ENCODE peak calls at places on chromosome 1, in six cellular contexts. M, H, P, X, I and V are unnamed samples.

GRCh38 chr1:164369698-164370365 is 189.2 kb upstream of the PBX1 start:
- DNase-seq in M (peak; percentile 15), H (no peak), P (no peak), X (no peak), I (no peak), V (no peak)

GRCh38 chr1:232382671-232383070 is 247.3 kb downstream of the SIPA1L2 start:
- DNase-seq in M (no peak), H (no peak), P (no peak), X (no peak), I (no peak), V (no peak)

GRCh38 chr1:31191281-31191680 is 48.4 kb downstream of the NKAIN1 start:
- DNase-seq in M (no peak), H (no peak), P (no peak), X (no peak), I (no peak), V (no peak)

GRCh38 chr1:220457982-220458381 is 70.0 kb upstream of the MARK1 start:
- DNase-seq in M (no peak), H (no peak), P (no peak), X (no peak), I (no peak), V (no peak)

GRCh38 chr1:205287723-205288122 is 33.8 kb downstream of the NUAK2 start:
- DNase-seq in M (no peak), H (no peak), P (no peak), X (no peak), I (no peak), V (no peak)

GRCh38 chr1:172429324-172430127 is 9.0 kb downstream of the C1orf105 start:
- DNase-seq in M (no peak), H (peak; percentile 49), P (no peak), X (peak; percentile 70), I (no peak), V (peak; percentile 60)

GRCh38 chr1:162397039-162397448 is 14.9 kb downstream of the SH2D1B start:
- DNase-seq in M (no peak), H (no peak), P (no peak), X (no peak), I (no peak), V (no peak)

GRCh38 chr1:218983848-218984247 is 189.8 kb upstream of the LYPLAL1 start:
- DNase-seq in M (no peak), H (no peak), P (no peak), X (no peak), I (no peak), V (no peak)

GRCh38 chr1:203082571-203083462 is 3.0 kb downstream of the MYOG start:
- DNase-seq in M (no peak), H (no peak), P (peak; percentile 29), X (no peak), I (no peak), V (no peak)

GRCh38 chr1:217040696-217041095 is 317.5 kb upstream of the ESRRG start:
- DNase-seq in M (no peak), H (no peak), P (no peak), X (peak; percentile 59), I (no peak), V (no peak)

GRCh38 chr1:235073331-235073967 is 55.2 kb downstream of the TOMM20 start:
- DNase-seq in M (no peak), H (peak; percentile 94), P (no peak), X (no peak), I (no peak), V (no peak)

GRCh38 chr1:179781962-179782361 is 38.9 kb downstream of the FAM163A start:
- DNase-seq in M (peak; percentile 30), H (no peak), P (peak; percentile 98), X (peak; percentile 50), I (no peak), V (no peak)

GRCh38 chr1:40315795-40316594 is 1.1 kb downstream of the COL9A2 start:
- DNase-seq in M (no peak), H (peak; percentile 17), P (no peak), X (no peak), I (no peak), V (peak; percentile 53)

GRCh38 chr1:84774674-84775548 is 84.7 kb upstream of the SSX2IP start:
- DNase-seq in M (no peak), H (no peak), P (no peak), X (no peak), I (no peak), V (no peak)

GRCh38 chr1:115262886-115263285 is 75.2 kb downstream of the NGF start:
- DNase-seq in M (no peak), H (no peak), P (no peak), X (peak; percentile 21), I (no peak), V (no peak)

GRCh38 chr1:247390116-247390791 is 25.7 kb upstream of the NLRP3 start:
- DNase-seq in M (peak; percentile 74), H (peak; percentile 81), P (peak; percentile 82), X (peak; percentile 75), I (peak; percentile 60), V (peak; percentile 85)
- TF ChIP-seq CTCF in M (peak; percentile 90), H (peak; percentile 87), P (peak; percentile 89), X (peak; percentile 82), I (peak; percentile 87), V (peak; percentile 72)

GRCh38 chr1:43981636-43982035 is 2.6 kb downstream of the B4GALT2 start:
- DNase-seq in M (no peak), H (no peak), P (no peak), X (no peak), I (no peak), V (no peak)
- H3K36me3 ChIP-seq in M (no peaks in the 10 kb centered on the region), H (no peaks in the 10 kb centered on the region), P (peaks cover 31% of the 10 kb centered on the region), X (peaks cover 50% of the 10 kb centered on the region), I (no peaks in the 10 kb centered on the region), V (no peaks in the 10 kb centered on the region)

GRCh38 chr1:236158719-236159118 is 16.4 kb downstream of the GPR137B start:
- DNase-seq in M (no peak), H (no peak), P (no peak), X (no peak), I (no peak), V (no peak)

GRCh38 chr1:236155841-236156503 is 13.6 kb downstream of the GPR137B start:
- DNase-seq in M (no peak), H (no peak), P (no peak), X (no peak), I (no peak), V (no peak)

GRCh38 chr1:236154671-236155398 is 12.5 kb downstream of the GPR137B start:
- DNase-seq in M (no peak), H (no peak), P (no peak), X (no peak), I (no peak), V (no peak)

GRCh38 chr1:236155399-236155767 is 13.0 kb downstream of the GPR137B start:
- DNase-seq in M (no peak), H (no peak), P (no peak), X (no peak), I (no peak), V (no peak)

DNA sequence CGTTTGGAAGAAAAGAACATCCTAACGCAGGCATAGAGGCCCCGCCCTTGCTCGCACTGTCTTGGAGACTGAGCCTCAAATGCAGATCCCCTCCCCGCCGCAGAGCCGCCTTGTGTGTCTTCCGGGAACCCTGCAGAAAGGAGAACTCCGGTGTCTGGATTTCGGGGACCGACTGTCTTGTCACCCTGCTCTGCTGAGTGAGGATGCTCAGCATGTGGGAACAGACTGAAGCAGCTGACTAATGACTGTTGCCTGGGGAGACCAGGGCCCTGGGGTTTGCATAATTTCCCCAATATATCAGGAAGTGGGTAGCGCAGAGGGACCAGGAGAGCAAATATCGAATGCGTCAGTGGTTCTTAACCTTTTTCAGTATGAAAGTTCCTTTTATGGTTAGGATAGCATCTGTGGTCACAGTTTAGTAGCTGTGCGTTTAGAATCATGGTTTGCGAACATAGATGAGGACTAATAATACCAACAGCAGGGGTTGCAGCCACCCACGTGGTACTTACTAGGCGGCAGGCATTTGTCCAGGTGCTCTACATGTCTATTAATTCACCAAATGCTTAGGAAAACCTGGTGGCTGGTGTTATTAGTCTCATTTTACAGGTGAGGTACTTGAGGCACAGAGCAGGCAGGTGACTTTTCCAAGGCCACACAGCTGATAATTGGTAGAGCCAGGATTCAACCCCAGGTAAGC is 14.3 kb downstream of the GPR137B start:
- DNase-seq in M (no peak), H (no peak), P (no peak), X (no peak), I (no peak), V (peak; percentile 69)
- TF ChIP-seq POLR2A in M (no peak), H (no peak), P (no peak), X (no peak), I (no peak), V (no peak)

GRCh38 chr1:23485002-23485332 is 988 bp upstream of the ASAP3 start:
- DNase-seq in M (no peak), H (no peak), P (no peak), X (no peak), I (no peak), V (no peak)

GRCh38 chr1:23481904-23482303 is 2.1 kb downstream of the ASAP3 start:
- DNase-seq in M (no peak), H (no peak), P (no peak), X (no peak), I (no peak), V (no peak)

GRCh38 chr1:23481026-23481597 is 2.9 kb downstream of the ASAP3 start:
- DNase-seq in M (no peak), H (no peak), P (no peak), X (no peak), I (no peak), V (no peak)

GRCh38 chr1:23484253-23485001 is 448 bp upstream of the ASAP3 start:
- DNase-seq in M (peak; percentile 96), H (peak; percentile 91), P (peak; percentile 97), X (peak; percentile 89), I (peak; percentile 89), V (peak; percentile 96)

DNA sequence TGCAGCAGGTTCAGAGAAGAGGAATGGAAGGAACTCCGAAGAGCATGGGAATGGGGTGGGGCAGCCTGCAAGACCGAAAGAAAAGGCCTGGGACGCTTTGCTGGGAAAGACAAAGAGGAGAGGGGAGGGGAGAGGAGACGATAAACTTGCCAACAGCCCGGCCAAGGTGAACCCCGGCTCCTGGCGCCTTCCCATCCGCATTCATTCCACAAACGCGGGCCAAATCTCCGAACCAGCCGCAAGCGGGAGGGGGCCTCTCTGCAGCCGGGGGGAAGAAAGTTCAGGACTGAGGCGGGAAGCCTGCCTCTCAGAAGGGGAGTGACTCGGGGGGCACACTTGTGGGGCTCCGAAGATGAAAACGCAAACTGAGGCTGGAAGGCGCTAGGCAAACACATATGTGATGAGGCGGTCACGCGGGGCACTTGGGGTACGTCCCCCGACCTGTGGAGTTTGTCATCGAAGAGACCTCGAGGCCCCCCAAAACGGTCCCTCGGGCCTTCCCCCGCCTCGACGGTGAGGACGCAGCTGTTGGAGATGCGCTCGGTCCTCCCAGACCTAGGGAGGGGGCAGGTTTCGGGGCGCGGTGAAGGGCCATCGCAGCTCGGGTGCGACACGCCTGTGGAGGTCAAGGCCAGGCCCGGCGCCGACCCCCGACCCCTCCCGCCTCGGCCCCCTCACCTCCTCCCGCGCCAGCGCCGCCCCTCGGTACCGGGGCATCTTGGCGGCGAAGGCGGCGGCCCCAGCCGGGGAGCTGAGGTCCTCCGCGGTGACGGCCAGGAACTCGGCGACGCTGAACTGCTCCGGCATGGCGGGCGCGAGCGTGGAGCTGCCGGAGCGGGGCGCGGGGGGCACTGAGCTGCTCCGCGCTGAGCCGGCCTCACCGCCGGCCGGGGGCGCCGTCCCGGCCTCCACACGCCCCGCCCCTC is at the start of gene ASAP3:
- DNase-seq in M (peak; percentile 72), H (peak; percentile 57), P (peak; percentile 80), X (peak; percentile 41), I (peak; percentile 19), V (peak; percentile 79)
- TF ChIP-seq CTCF in M (peak; percentile 54), H (peak; percentile 22), P (no peak), X (peak; percentile 26), I (peak; percentile 16), V (no peak)